ENCODE peak calls at places on chromosomes 5 and 9, in ten cellular contexts. One of them, this sample, is unnamed.

GRCh38 chr5:171405615-171406014 is 13.8 kb upstream of the FGF18 start:
- DNase-seq in GM13977: no peak
- DNase-seq in NCI-H69: peak
- DNase-seq in activated T-helper 1 cell treated with Interleukin-2 at 50 U/mL for 16 hours: no peak
- DNase-seq in fibroblast of the aortic adventitia: peak
- DNase-seq in GDM1: no peak
- DNase-seq in mesendoderm: no peak
- DNase-seq in stimulated activated CD4-positive, alpha-beta T cell treated with anti-CD3 and anti-CD28 coated beads, Interleukin-1b, Interleukin-23, amount 100 ng/mL, for 1 hour: no peak
- DNase-seq in GM20000: no peak
- DNase-seq in occipital lobe: no peak
- DNase-seq in this sample: no peak

GRCh38 chr9:91577540-91577939 is 153.9 kb upstream of the NFIL3 start:
- DNase-seq in GM13977: no peak
- DNase-seq in NCI-H69: no peak
- DNase-seq in activated T-helper 1 cell treated with Interleukin-2 at 50 U/mL for 16 hours: no peak
- DNase-seq in fibroblast of the aortic adventitia: no peak
- DNase-seq in GDM1: no peak
- DNase-seq in mesendoderm: peak
- DNase-seq in stimulated activated CD4-positive, alpha-beta T cell treated with anti-CD3 and anti-CD28 coated beads, Interleukin-1b, Interleukin-23, amount 100 ng/mL, for 1 hour: no peak
- DNase-seq in GM20000: no peak
- DNase-seq in occipital lobe: no peak
- DNase-seq in this sample: no peak

GRCh38 chr9:123825337-123825736 is 104.6 kb downstream of the DENND1A start:
- DNase-seq in GM13977: no peak
- DNase-seq in NCI-H69: peak
- DNase-seq in activated T-helper 1 cell treated with Interleukin-2 at 50 U/mL for 16 hours: no peak
- DNase-seq in fibroblast of the aortic adventitia: no peak
- DNase-seq in GDM1: no peak
- DNase-seq in mesendoderm: peak
- DNase-seq in stimulated activated CD4-positive, alpha-beta T cell treated with anti-CD3 and anti-CD28 coated beads, Interleukin-1b, Interleukin-23, amount 100 ng/mL, for 1 hour: no peak
- DNase-seq in GM20000: no peak
- DNase-seq in occipital lobe: no peak
- DNase-seq in this sample: no peak

GRCh38 chr9:89874351-89875321 is 269.8 kb downstream of the GADD45G start:
- DNase-seq in GM13977: no peak
- DNase-seq in NCI-H69: peak
- DNase-seq in activated T-helper 1 cell treated with Interleukin-2 at 50 U/mL for 16 hours: no peak
- DNase-seq in fibroblast of the aortic adventitia: no peak
- DNase-seq in GDM1: no peak
- DNase-seq in mesendoderm: no peak
- DNase-seq in stimulated activated CD4-positive, alpha-beta T cell treated with anti-CD3 and anti-CD28 coated beads, Interleukin-1b, Interleukin-23, amount 100 ng/mL, for 1 hour: no peak
- DNase-seq in GM20000: no peak
- DNase-seq in occipital lobe: no peak
- DNase-seq in this sample: peak

GRCh38 chr9:16618524-16618923 is 251.9 kb downstream of the BNC2 start:
- DNase-seq in GM13977: no peak
- DNase-seq in NCI-H69: no peak
- DNase-seq in activated T-helper 1 cell treated with Interleukin-2 at 50 U/mL for 16 hours: no peak
- DNase-seq in fibroblast of the aortic adventitia: no peak
- DNase-seq in GDM1: no peak
- DNase-seq in mesendoderm: no peak
- DNase-seq in stimulated activated CD4-positive, alpha-beta T cell treated with anti-CD3 and anti-CD28 coated beads, Interleukin-1b, Interleukin-23, amount 100 ng/mL, for 1 hour: no peak
- DNase-seq in GM20000: no peak
- DNase-seq in occipital lobe: no peak
- DNase-seq in this sample: no peak

GRCh38 chr9:101326501-101326900 is 58.3 kb downstream of the BAAT start:
- DNase-seq in GM13977: no peak
- DNase-seq in NCI-H69: peak
- DNase-seq in activated T-helper 1 cell treated with Interleukin-2 at 50 U/mL for 16 hours: no peak
- DNase-seq in fibroblast of the aortic adventitia: no peak
- DNase-seq in GDM1: no peak
- DNase-seq in mesendoderm: no peak
- DNase-seq in stimulated activated CD4-positive, alpha-beta T cell treated with anti-CD3 and anti-CD28 coated beads, Interleukin-1b, Interleukin-23, amount 100 ng/mL, for 1 hour: no peak
- DNase-seq in GM20000: no peak
- DNase-seq in occipital lobe: no peak
- DNase-seq in this sample: no peak

GRCh38 chr9:134272302-134273023 is 53.8 kb upstream of the RXRA start:
- DNase-seq in GM13977: no peak
- DNase-seq in NCI-H69: peak
- DNase-seq in activated T-helper 1 cell treated with Interleukin-2 at 50 U/mL for 16 hours: no peak
- DNase-seq in fibroblast of the aortic adventitia: no peak
- DNase-seq in GDM1: no peak
- DNase-seq in mesendoderm: no peak
- DNase-seq in stimulated activated CD4-positive, alpha-beta T cell treated with anti-CD3 and anti-CD28 coated beads, Interleukin-1b, Interleukin-23, amount 100 ng/mL, for 1 hour: no peak
- DNase-seq in GM20000: no peak
- DNase-seq in occipital lobe: no peak
- DNase-seq in this sample: no peak

GRCh38 chr9:133238851-133239532 is 29.9 kb upstream of the OBP2B start:
- DNase-seq in GM13977: peak
- DNase-seq in NCI-H69: peak
- DNase-seq in activated T-helper 1 cell treated with Interleukin-2 at 50 U/mL for 16 hours: peak
- DNase-seq in fibroblast of the aortic adventitia: no peak
- DNase-seq in GDM1: no peak
- DNase-seq in mesendoderm: peak
- DNase-seq in stimulated activated CD4-positive, alpha-beta T cell treated with anti-CD3 and anti-CD28 coated beads, Interleukin-1b, Interleukin-23, amount 100 ng/mL, for 1 hour: peak
- DNase-seq in GM20000: peak
- DNase-seq in occipital lobe: no peak
- DNase-seq in this sample: no peak

GRCh38 chr5:68464424-68464823 is 248.9 kb downstream of the PIK3R1 start:
- DNase-seq in GM13977: no peak
- DNase-seq in NCI-H69: no peak
- DNase-seq in activated T-helper 1 cell treated with Interleukin-2 at 50 U/mL for 16 hours: no peak
- DNase-seq in fibroblast of the aortic adventitia: no peak
- DNase-seq in GDM1: no peak
- DNase-seq in mesendoderm: no peak
- DNase-seq in stimulated activated CD4-positive, alpha-beta T cell treated with anti-CD3 and anti-CD28 coated beads, Interleukin-1b, Interleukin-23, amount 100 ng/mL, for 1 hour: no peak
- DNase-seq in GM20000: peak
- DNase-seq in occipital lobe: no peak
- DNase-seq in this sample: no peak

GRCh38 chr5:75002271-75002670 is 50.1 kb downstream of the GCNT4 start:
- DNase-seq in GM13977: no peak
- DNase-seq in NCI-H69: no peak
- DNase-seq in activated T-helper 1 cell treated with Interleukin-2 at 50 U/mL for 16 hours: no peak
- DNase-seq in fibroblast of the aortic adventitia: no peak
- DNase-seq in GDM1: no peak
- DNase-seq in mesendoderm: no peak
- DNase-seq in stimulated activated CD4-positive, alpha-beta T cell treated with anti-CD3 and anti-CD28 coated beads, Interleukin-1b, Interleukin-23, amount 100 ng/mL, for 1 hour: no peak
- DNase-seq in GM20000: no peak
- DNase-seq in occipital lobe: no peak
- DNase-seq in this sample: no peak

GRCh38 chr5:176954050-176954449 is 52.5 kb downstream of the UIMC1 start:
- DNase-seq in GM13977: no peak
- DNase-seq in NCI-H69: peak
- DNase-seq in activated T-helper 1 cell treated with Interleukin-2 at 50 U/mL for 16 hours: no peak
- DNase-seq in fibroblast of the aortic adventitia: no peak
- DNase-seq in GDM1: no peak
- DNase-seq in mesendoderm: no peak
- DNase-seq in stimulated activated CD4-positive, alpha-beta T cell treated with anti-CD3 and anti-CD28 coated beads, Interleukin-1b, Interleukin-23, amount 100 ng/mL, for 1 hour: no peak
- DNase-seq in GM20000: no peak
- DNase-seq in occipital lobe: no peak
- DNase-seq in this sample: no peak

GRCh38 chr9:24293391-24293790 is 252.3 kb downstream of the IZUMO3 start:
- DNase-seq in GM13977: no peak
- DNase-seq in NCI-H69: peak
- DNase-seq in activated T-helper 1 cell treated with Interleukin-2 at 50 U/mL for 16 hours: no peak
- DNase-seq in fibroblast of the aortic adventitia: no peak
- DNase-seq in GDM1: no peak
- DNase-seq in mesendoderm: no peak
- DNase-seq in stimulated activated CD4-positive, alpha-beta T cell treated with anti-CD3 and anti-CD28 coated beads, Interleukin-1b, Interleukin-23, amount 100 ng/mL, for 1 hour: no peak
- DNase-seq in GM20000: no peak
- DNase-seq in occipital lobe: no peak
- DNase-seq in this sample: no peak

GRCh38 chr9:9216934-9217333 is 1395.9 kb downstream of the PTPRD start:
- DNase-seq in GM13977: no peak
- DNase-seq in NCI-H69: no peak
- DNase-seq in activated T-helper 1 cell treated with Interleukin-2 at 50 U/mL for 16 hours: no peak
- DNase-seq in fibroblast of the aortic adventitia: no peak
- DNase-seq in GDM1: no peak
- DNase-seq in mesendoderm: no peak
- DNase-seq in stimulated activated CD4-positive, alpha-beta T cell treated with anti-CD3 and anti-CD28 coated beads, Interleukin-1b, Interleukin-23, amount 100 ng/mL, for 1 hour: no peak
- DNase-seq in GM20000: no peak
- DNase-seq in occipital lobe: no peak
- DNase-seq in this sample: no peak

GRCh38 chr9:98516897-98517503 is 191.7 kb downstream of the GABBR2 start:
- DNase-seq in GM13977: no peak
- DNase-seq in NCI-H69: no peak
- DNase-seq in activated T-helper 1 cell treated with Interleukin-2 at 50 U/mL for 16 hours: no peak
- DNase-seq in fibroblast of the aortic adventitia: no peak
- DNase-seq in GDM1: no peak
- DNase-seq in mesendoderm: no peak
- DNase-seq in stimulated activated CD4-positive, alpha-beta T cell treated with anti-CD3 and anti-CD28 coated beads, Interleukin-1b, Interleukin-23, amount 100 ng/mL, for 1 hour: no peak
- DNase-seq in GM20000: no peak
- DNase-seq in occipital lobe: no peak
- DNase-seq in this sample: no peak

GRCh38 chr9:108691614-108692013 is 164.2 kb downstream of the ACTL7B start:
- DNase-seq in GM13977: no peak
- DNase-seq in NCI-H69: no peak
- DNase-seq in activated T-helper 1 cell treated with Interleukin-2 at 50 U/mL for 16 hours: no peak
- DNase-seq in fibroblast of the aortic adventitia: no peak
- DNase-seq in GDM1: no peak
- DNase-seq in mesendoderm: no peak
- DNase-seq in stimulated activated CD4-positive, alpha-beta T cell treated with anti-CD3 and anti-CD28 coated beads, Interleukin-1b, Interleukin-23, amount 100 ng/mL, for 1 hour: no peak
- DNase-seq in GM20000: no peak
- DNase-seq in occipital lobe: no peak
- DNase-seq in this sample: no peak

GRCh38 chr9:85408494-85408893 is 333.3 kb downstream of the AGTPBP1 start:
- DNase-seq in GM13977: no peak
- DNase-seq in NCI-H69: peak
- DNase-seq in activated T-helper 1 cell treated with Interleukin-2 at 50 U/mL for 16 hours: no peak
- DNase-seq in fibroblast of the aortic adventitia: no peak
- DNase-seq in GDM1: no peak
- DNase-seq in mesendoderm: no peak
- DNase-seq in stimulated activated CD4-positive, alpha-beta T cell treated with anti-CD3 and anti-CD28 coated beads, Interleukin-1b, Interleukin-23, amount 100 ng/mL, for 1 hour: no peak
- DNase-seq in GM20000: no peak
- DNase-seq in occipital lobe: no peak
- DNase-seq in this sample: no peak

GRCh38 chr9:105103776-105104175 is 140.7 kb upstream of the SLC44A1 start:
- DNase-seq in GM13977: no peak
- DNase-seq in NCI-H69: no peak
- DNase-seq in activated T-helper 1 cell treated with Interleukin-2 at 50 U/mL for 16 hours: no peak
- DNase-seq in fibroblast of the aortic adventitia: no peak
- DNase-seq in GDM1: no peak
- DNase-seq in mesendoderm: no peak
- DNase-seq in stimulated activated CD4-positive, alpha-beta T cell treated with anti-CD3 and anti-CD28 coated beads, Interleukin-1b, Interleukin-23, amount 100 ng/mL, for 1 hour: no peak
- DNase-seq in GM20000: no peak
- DNase-seq in occipital lobe: no peak
- DNase-seq in this sample: no peak

GRCh38 chr5:172691886-172692285 is 50.8 kb downstream of the NEURL1B start:
- DNase-seq in GM13977: no peak
- DNase-seq in NCI-H69: no peak
- DNase-seq in activated T-helper 1 cell treated with Interleukin-2 at 50 U/mL for 16 hours: no peak
- DNase-seq in fibroblast of the aortic adventitia: no peak
- DNase-seq in GDM1: no peak
- DNase-seq in mesendoderm: peak
- DNase-seq in stimulated activated CD4-positive, alpha-beta T cell treated with anti-CD3 and anti-CD28 coated beads, Interleukin-1b, Interleukin-23, amount 100 ng/mL, for 1 hour: no peak
- DNase-seq in GM20000: no peak
- DNase-seq in occipital lobe: no peak
- DNase-seq in this sample: no peak

GRCh38 chr5:124043456-124043855 is 531.5 kb downstream of the CSNK1G3 start:
- DNase-seq in GM13977: no peak
- DNase-seq in NCI-H69: peak
- DNase-seq in activated T-helper 1 cell treated with Interleukin-2 at 50 U/mL for 16 hours: no peak
- DNase-seq in fibroblast of the aortic adventitia: no peak
- DNase-seq in GDM1: no peak
- DNase-seq in mesendoderm: peak
- DNase-seq in stimulated activated CD4-positive, alpha-beta T cell treated with anti-CD3 and anti-CD28 coated beads, Interleukin-1b, Interleukin-23, amount 100 ng/mL, for 1 hour: no peak
- DNase-seq in GM20000: no peak
- DNase-seq in occipital lobe: no peak
- DNase-seq in this sample: no peak

GRCh38 chr5:67425514-67425913 is 228.9 kb upstream of the CD180 start:
- DNase-seq in GM13977: no peak
- DNase-seq in NCI-H69: no peak
- DNase-seq in activated T-helper 1 cell treated with Interleukin-2 at 50 U/mL for 16 hours: no peak
- DNase-seq in fibroblast of the aortic adventitia: peak
- DNase-seq in GDM1: no peak
- DNase-seq in mesendoderm: no peak
- DNase-seq in stimulated activated CD4-positive, alpha-beta T cell treated with anti-CD3 and anti-CD28 coated beads, Interleukin-1b, Interleukin-23, amount 100 ng/mL, for 1 hour: no peak
- DNase-seq in GM20000: no peak
- DNase-seq in occipital lobe: no peak
- DNase-seq in this sample: no peak

GRCh38 chr5:174300118-174300940 is 254.8 kb downstream of the NSG2 start:
- DNase-seq in GM13977: no peak
- DNase-seq in NCI-H69: no peak
- DNase-seq in activated T-helper 1 cell treated with Interleukin-2 at 50 U/mL for 16 hours: no peak
- DNase-seq in fibroblast of the aortic adventitia: no peak
- DNase-seq in GDM1: no peak
- DNase-seq in mesendoderm: no peak
- DNase-seq in stimulated activated CD4-positive, alpha-beta T cell treated with anti-CD3 and anti-CD28 coated beads, Interleukin-1b, Interleukin-23, amount 100 ng/mL, for 1 hour: no peak
- DNase-seq in GM20000: no peak
- DNase-seq in occipital lobe: no peak
- DNase-seq in this sample: no peak

GRCh38 chr9:75138260-75139040 is 50.1 kb downstream of the OSTF1 start:
- DNase-seq in GM13977: no peak
- DNase-seq in NCI-H69: no peak
- DNase-seq in activated T-helper 1 cell treated with Interleukin-2 at 50 U/mL for 16 hours: no peak
- DNase-seq in fibroblast of the aortic adventitia: no peak
- DNase-seq in GDM1: no peak
- DNase-seq in mesendoderm: no peak
- DNase-seq in stimulated activated CD4-positive, alpha-beta T cell treated with anti-CD3 and anti-CD28 coated beads, Interleukin-1b, Interleukin-23, amount 100 ng/mL, for 1 hour: no peak
- DNase-seq in GM20000: no peak
- DNase-seq in occipital lobe: no peak
- DNase-seq in this sample: no peak

GRCh38 chr5:135262364-135262763 is 136.7 kb downstream of the MACROH2A1 start:
- DNase-seq in GM13977: no peak
- DNase-seq in NCI-H69: no peak
- DNase-seq in activated T-helper 1 cell treated with Interleukin-2 at 50 U/mL for 16 hours: no peak
- DNase-seq in fibroblast of the aortic adventitia: no peak
- DNase-seq in GDM1: no peak
- DNase-seq in mesendoderm: no peak
- DNase-seq in stimulated activated CD4-positive, alpha-beta T cell treated with anti-CD3 and anti-CD28 coated beads, Interleukin-1b, Interleukin-23, amount 100 ng/mL, for 1 hour: no peak
- DNase-seq in GM20000: no peak
- DNase-seq in occipital lobe: no peak
- DNase-seq in this sample: no peak

GRCh38 chr9:4713849-4714248 is 27.2 kb downstream of the AK3 start:
- DNase-seq in GM13977: no peak
- DNase-seq in NCI-H69: no peak
- DNase-seq in activated T-helper 1 cell treated with Interleukin-2 at 50 U/mL for 16 hours: no peak
- DNase-seq in fibroblast of the aortic adventitia: no peak
- DNase-seq in GDM1: no peak
- DNase-seq in mesendoderm: no peak
- DNase-seq in stimulated activated CD4-positive, alpha-beta T cell treated with anti-CD3 and anti-CD28 coated beads, Interleukin-1b, Interleukin-23, amount 100 ng/mL, for 1 hour: no peak
- DNase-seq in GM20000: peak
- DNase-seq in occipital lobe: no peak
- DNase-seq in this sample: no peak

This sample was measured in RWPE2.